ENCODE peak calls at places on chromosome 21, in five cellular contexts. S is fibroblast of lung; B is left lobe of liver; I is NCI-H2081; M is stimulated activated CD8-positive, alpha-beta memory T cell treated with anti-CD3 and anti-CD28 coated beads, Interleukin-15, amount 100 ng/mL, for 24 hours. Q is an unnamed sample.

GRCh38 chr21:41559658-41560599 is 52.0 kb upstream of the TMPRSS2 start:
- DNase-seq in S (no peak), B (no peak), I (no peak), M (no peak), Q (no peak)

GRCh38 chr21:28378026-28378425 is 614.7 kb downstream of the LTN1 start:
- DNase-seq in S (no peak), B (no peak), I (no peak), M (no peak), Q (no peak)

GRCh38 chr21:14589855-14590563 is 43.9 kb upstream of the SAMSN1 start:
- DNase-seq in S (no peak), B (no peak), I (no peak), M (no peak), Q (no peak)

GRCh38 chr21:35470522-35470921 is 421.4 kb upstream of the RUNX1 start:
- DNase-seq in S (no peak), B (no peak), I (no peak), M (no peak), Q (no peak)

GRCh38 chr21:39003982-39004775 is 179.1 kb downstream of the PSMG1 start:
- DNase-seq in S (peak), B (no peak), I (no peak), M (no peak), Q (no peak)

GRCh38 chr21:38263493-38263892 is 6.7 kb downstream of the KCNJ15 start:
- DNase-seq in S (peak), B (no peak), I (no peak), M (no peak), Q (no peak)

GRCh38 chr21:41381731-41382130 is 19.9 kb downstream of the MX2 start:
- DNase-seq in S (no peak), B (no peak), I (no peak), M (no peak), Q (no peak)

GRCh38 chr21:41364308-41364707 is 2.5 kb downstream of the MX2 start:
- DNase-seq in S (no peak), B (no peak), I (no peak), M (no peak), Q (no peak)

GRCh38 chr21:15249285-15249993 is 184.6 kb upstream of the NRIP1 start:
- DNase-seq in S (peak), B (no peak), I (no peak), M (no peak), Q (no peak)

GRCh38 chr21:29639366-29640232 is 300.2 kb downstream of the GRIK1 start:
- DNase-seq in S (no peak), B (no peak), I (no peak), M (no peak), Q (no peak)

GRCh38 chr21:14545906-14546480 is at the start of gene SAMSN1:
- DNase-seq in S (no peak), B (no peak), I (no peak), M (no peak), Q (no peak)

GRCh38 chr21:39381009-39381408 is 32.1 kb upstream of the HMGN1 start:
- DNase-seq in S (no peak), B (no peak), I (no peak), M (no peak), Q (no peak)

GRCh38 chr21:14303731-14304488 is 79.0 kb downstream of the HSPA13 start:
- DNase-seq in S (no peak), B (no peak), I (no peak), M (no peak), Q (no peak)

GRCh38 chr21:45618846-45619485 is 24.6 kb upstream of the PCBP3 start:
- DNase-seq in S (no peak), B (no peak), I (no peak), M (no peak), Q (no peak)

GRCh38 chr21:39184050-39184980 is 1.1 kb upstream of the PSMG1 start:
- DNase-seq in S (no peak), B (no peak), I (no peak), M (no peak), Q (no peak)

GRCh38 chr21:38228115-38228514 is 28.7 kb upstream of the KCNJ15 start:
- DNase-seq in S (no peak), B (no peak), I (no peak), M (no peak), Q (no peak)

GRCh38 chr21:17780539-17780938 is 38.6 kb downstream of the C21orf91 start:
- DNase-seq in S (no peak), B (no peak), I (no peak), M (no peak), Q (no peak)

GRCh38 chr21:42417533-42417932 is 13.8 kb downstream of the UBASH3A start:
- DNase-seq in S (no peak), B (no peak), I (no peak), M (no peak), Q (no peak)

GRCh38 chr21:44836666-44837471 is 19.0 kb upstream of the SUMO3 start:
- DNase-seq in S (peak), B (no peak), I (no peak), M (no peak), Q (no peak)

GRCh38 chr21:36487641-36488307 is 7.9 kb upstream of the CLDN14 start:
- DNase-seq in S (no peak), B (peak), I (peak), M (no peak), Q (no peak)

GRCh38 chr21:41897047-41897669 is 18.0 kb upstream of the PRDM15 start:
- DNase-seq in S (no peak), B (no peak), I (no peak), M (no peak), Q (no peak)

GRCh38 chr21:31502537-31503143 is 156.9 kb upstream of the SOD1 start:
- DNase-seq in S (no peak), B (no peak), I (no peak), M (no peak), Q (no peak)

Q was measured in D721Med.